ENCODE peak calls at places on chromosomes 16 and 17, in eight cellular contexts. One of them, this sample, is unnamed.

GRCh38 chr17:56898874-56899273 is 15.0 kb downstream of the TRIM25 start:
- DNase-seq in foreskin melanocyte: no peak
- DNase-seq in AML-193: no peak
- DNase-seq in HTR-8/SVneo: no peak
- DNase-seq in ascending aorta: peak
- DNase-seq in stimulated activated naive CD8-positive, alpha-beta T cell treated with anti-CD3 and anti-CD28 coated beads, Interleukin-15, Interleukin-2, amounts not matched to agents 100 U/mL and 50 U/mL, for 24 hours: no peak
- DNase-seq in GM23248: no peak
- DNase-seq in SK-N-DZ: no peak
- DNase-seq in this sample: no peak

GRCh38 chr16:28898266-28898665 is 20.0 kb downstream of the ATP2A1 start:
- DNase-seq in ascending aorta: no peak
- DNase-seq in HTR-8/SVneo: no peak
- DNase-seq in AML-193: no peak
- DNase-seq in foreskin melanocyte: no peak
- DNase-seq in stimulated activated naive CD8-positive, alpha-beta T cell treated with anti-CD3 and anti-CD28 coated beads, Interleukin-15, Interleukin-2, amounts not matched to agents 100 U/mL and 50 U/mL, for 24 hours: no peak
- DNase-seq in GM23248: no peak
- DNase-seq in SK-N-DZ: no peak
- DNase-seq in this sample: no peak

GRCh38 chr17:57930239-57930638 is 25.0 kb downstream of the CUEDC1 start:
- DNase-seq in HTR-8/SVneo: no peak
- DNase-seq in foreskin melanocyte: no peak
- DNase-seq in SK-N-DZ: no peak
- DNase-seq in GM23248: no peak
- DNase-seq in AML-193: no peak
- DNase-seq in stimulated activated naive CD8-positive, alpha-beta T cell treated with anti-CD3 and anti-CD28 coated beads, Interleukin-15, Interleukin-2, amounts not matched to agents 100 U/mL and 50 U/mL, for 24 hours: no peak
- DNase-seq in ascending aorta: no peak
- DNase-seq in this sample: no peak

GRCh38 chr17:64020068-64020766 is at the start of gene ICAM2:
- DNase-seq in SK-N-DZ: no peak
- DNase-seq in stimulated activated naive CD8-positive, alpha-beta T cell treated with anti-CD3 and anti-CD28 coated beads, Interleukin-15, Interleukin-2, amounts not matched to agents 100 U/mL and 50 U/mL, for 24 hours: peak
- DNase-seq in foreskin melanocyte: no peak
- DNase-seq in ascending aorta: peak
- DNase-seq in AML-193: peak
- DNase-seq in HTR-8/SVneo: no peak
- DNase-seq in GM23248: no peak
- DNase-seq in this sample: no peak

GRCh38 chr17:27481327-27481726 is 25.1 kb downstream of the KSR1 start:
- DNase-seq in GM23248: no peak
- DNase-seq in ascending aorta: no peak
- DNase-seq in foreskin melanocyte: no peak
- DNase-seq in HTR-8/SVneo: no peak
- DNase-seq in stimulated activated naive CD8-positive, alpha-beta T cell treated with anti-CD3 and anti-CD28 coated beads, Interleukin-15, Interleukin-2, amounts not matched to agents 100 U/mL and 50 U/mL, for 24 hours: peak
- DNase-seq in SK-N-DZ: no peak
- DNase-seq in AML-193: no peak
- DNase-seq in this sample: no peak

GRCh38 chr16:85998868-85999729 is 100.1 kb downstream of the IRF8 start:
- DNase-seq in AML-193: no peak
- DNase-seq in stimulated activated naive CD8-positive, alpha-beta T cell treated with anti-CD3 and anti-CD28 coated beads, Interleukin-15, Interleukin-2, amounts not matched to agents 100 U/mL and 50 U/mL, for 24 hours: peak
- DNase-seq in foreskin melanocyte: no peak
- DNase-seq in HTR-8/SVneo: no peak
- DNase-seq in SK-N-DZ: no peak
- DNase-seq in ascending aorta: peak
- DNase-seq in GM23248: no peak
- DNase-seq in this sample: no peak

GRCh38 chr17:80063815-80064585 is 27.6 kb downstream of the CCDC40 start:
- DNase-seq in SK-N-DZ: no peak
- DNase-seq in AML-193: no peak
- DNase-seq in foreskin melanocyte: no peak
- DNase-seq in GM23248: peak
- DNase-seq in ascending aorta: peak
- DNase-seq in stimulated activated naive CD8-positive, alpha-beta T cell treated with anti-CD3 and anti-CD28 coated beads, Interleukin-15, Interleukin-2, amounts not matched to agents 100 U/mL and 50 U/mL, for 24 hours: no peak
- DNase-seq in HTR-8/SVneo: peak
- DNase-seq in this sample: peak

GRCh38 chr17:31391496-31391949 is at the start of gene RAB11FIP4:
- DNase-seq in GM23248: peak
- DNase-seq in ascending aorta: no peak
- DNase-seq in AML-193: no peak
- DNase-seq in HTR-8/SVneo: peak
- DNase-seq in foreskin melanocyte: no peak
- DNase-seq in stimulated activated naive CD8-positive, alpha-beta T cell treated with anti-CD3 and anti-CD28 coated beads, Interleukin-15, Interleukin-2, amounts not matched to agents 100 U/mL and 50 U/mL, for 24 hours: no peak
- DNase-seq in SK-N-DZ: no peak
- DNase-seq in this sample: no peak

GRCh38 chr16:51500306-51500705 is 349.2 kb upstream of the SALL1 start:
- DNase-seq in AML-193: no peak
- DNase-seq in foreskin melanocyte: no peak
- DNase-seq in stimulated activated naive CD8-positive, alpha-beta T cell treated with anti-CD3 and anti-CD28 coated beads, Interleukin-15, Interleukin-2, amounts not matched to agents 100 U/mL and 50 U/mL, for 24 hours: no peak
- DNase-seq in GM23248: peak
- DNase-seq in SK-N-DZ: no peak
- DNase-seq in HTR-8/SVneo: no peak
- DNase-seq in ascending aorta: no peak
- DNase-seq in this sample: no peak

GRCh38 chr16:50961944-50962343 is 189.1 kb downstream of the SALL1 start:
- DNase-seq in HTR-8/SVneo: no peak
- DNase-seq in SK-N-DZ: no peak
- DNase-seq in stimulated activated naive CD8-positive, alpha-beta T cell treated with anti-CD3 and anti-CD28 coated beads, Interleukin-15, Interleukin-2, amounts not matched to agents 100 U/mL and 50 U/mL, for 24 hours: no peak
- DNase-seq in foreskin melanocyte: no peak
- DNase-seq in GM23248: no peak
- DNase-seq in AML-193: no peak
- DNase-seq in ascending aorta: no peak
- DNase-seq in this sample: no peak

GRCh38 chr16:68590201-68590994 is 51.3 kb downstream of the ZFP90 start:
- DNase-seq in ascending aorta: no peak
- DNase-seq in GM23248: peak
- DNase-seq in HTR-8/SVneo: peak
- DNase-seq in foreskin melanocyte: peak
- DNase-seq in AML-193: no peak
- DNase-seq in SK-N-DZ: peak
- DNase-seq in stimulated activated naive CD8-positive, alpha-beta T cell treated with anti-CD3 and anti-CD28 coated beads, Interleukin-15, Interleukin-2, amounts not matched to agents 100 U/mL and 50 U/mL, for 24 hours: peak
- DNase-seq in this sample: peak

GRCh38 chr16:78704421-78704820 is 605.0 kb downstream of the WWOX start:
- DNase-seq in AML-193: no peak
- DNase-seq in ascending aorta: no peak
- DNase-seq in stimulated activated naive CD8-positive, alpha-beta T cell treated with anti-CD3 and anti-CD28 coated beads, Interleukin-15, Interleukin-2, amounts not matched to agents 100 U/mL and 50 U/mL, for 24 hours: no peak
- DNase-seq in SK-N-DZ: no peak
- DNase-seq in foreskin melanocyte: no peak
- DNase-seq in HTR-8/SVneo: no peak
- DNase-seq in GM23248: no peak
- DNase-seq in this sample: no peak

GRCh38 chr17:43983515-43984411 is 20.7 kb upstream of the NAGS start:
- DNase-seq in SK-N-DZ: peak
- DNase-seq in ascending aorta: no peak
- DNase-seq in foreskin melanocyte: no peak
- DNase-seq in GM23248: peak
- DNase-seq in AML-193: no peak
- DNase-seq in HTR-8/SVneo: no peak
- DNase-seq in stimulated activated naive CD8-positive, alpha-beta T cell treated with anti-CD3 and anti-CD28 coated beads, Interleukin-15, Interleukin-2, amounts not matched to agents 100 U/mL and 50 U/mL, for 24 hours: peak
- DNase-seq in this sample: no peak

GRCh38 chr16:51271156-51271555 is 120.1 kb upstream of the SALL1 start:
- DNase-seq in SK-N-DZ: no peak
- DNase-seq in AML-193: no peak
- DNase-seq in ascending aorta: no peak
- DNase-seq in GM23248: no peak
- DNase-seq in stimulated activated naive CD8-positive, alpha-beta T cell treated with anti-CD3 and anti-CD28 coated beads, Interleukin-15, Interleukin-2, amounts not matched to agents 100 U/mL and 50 U/mL, for 24 hours: no peak
- DNase-seq in HTR-8/SVneo: no peak
- DNase-seq in foreskin melanocyte: no peak
- DNase-seq in this sample: no peak

GRCh38 chr17:59361386-59361785 is 29.9 kb downstream of the YPEL2 start:
- DNase-seq in foreskin melanocyte: no peak
- DNase-seq in ascending aorta: no peak
- DNase-seq in GM23248: peak
- DNase-seq in HTR-8/SVneo: peak
- DNase-seq in SK-N-DZ: no peak
- DNase-seq in stimulated activated naive CD8-positive, alpha-beta T cell treated with anti-CD3 and anti-CD28 coated beads, Interleukin-15, Interleukin-2, amounts not matched to agents 100 U/mL and 50 U/mL, for 24 hours: no peak
- DNase-seq in AML-193: no peak
- DNase-seq in this sample: peak

GRCh38 chr17:82876149-82876548 is 36.3 kb upstream of the ZNF750 start:
- DNase-seq in GM23248: peak
- DNase-seq in HTR-8/SVneo: no peak
- DNase-seq in ascending aorta: no peak
- DNase-seq in stimulated activated naive CD8-positive, alpha-beta T cell treated with anti-CD3 and anti-CD28 coated beads, Interleukin-15, Interleukin-2, amounts not matched to agents 100 U/mL and 50 U/mL, for 24 hours: no peak
- DNase-seq in SK-N-DZ: no peak
- DNase-seq in foreskin melanocyte: no peak
- DNase-seq in AML-193: no peak
- DNase-seq in this sample: no peak

GRCh38 chr16:23608194-23608593 is 12.1 kb upstream of the NDUFAB1 start:
- DNase-seq in stimulated activated naive CD8-positive, alpha-beta T cell treated with anti-CD3 and anti-CD28 coated beads, Interleukin-15, Interleukin-2, amounts not matched to agents 100 U/mL and 50 U/mL, for 24 hours: no peak
- DNase-seq in GM23248: peak
- DNase-seq in HTR-8/SVneo: no peak
- DNase-seq in ascending aorta: no peak
- DNase-seq in SK-N-DZ: no peak
- DNase-seq in AML-193: no peak
- DNase-seq in foreskin melanocyte: no peak
- DNase-seq in this sample: peak

GRCh38 chr17:33637534-33637933 is 344.4 kb upstream of the ASIC2 start:
- DNase-seq in HTR-8/SVneo: no peak
- DNase-seq in GM23248: no peak
- DNase-seq in SK-N-DZ: no peak
- DNase-seq in AML-193: no peak
- DNase-seq in ascending aorta: no peak
- DNase-seq in stimulated activated naive CD8-positive, alpha-beta T cell treated with anti-CD3 and anti-CD28 coated beads, Interleukin-15, Interleukin-2, amounts not matched to agents 100 U/mL and 50 U/mL, for 24 hours: no peak
- DNase-seq in foreskin melanocyte: no peak
- DNase-seq in this sample: no peak

GRCh38 chr17:6393368-6393952 is 41.5 kb downstream of the AIPL1 start:
- DNase-seq in ascending aorta: no peak
- DNase-seq in HTR-8/SVneo: no peak
- DNase-seq in GM23248: no peak
- DNase-seq in foreskin melanocyte: no peak
- DNase-seq in stimulated activated naive CD8-positive, alpha-beta T cell treated with anti-CD3 and anti-CD28 coated beads, Interleukin-15, Interleukin-2, amounts not matched to agents 100 U/mL and 50 U/mL, for 24 hours: no peak
- DNase-seq in AML-193: no peak
- DNase-seq in SK-N-DZ: no peak
- DNase-seq in this sample: no peak

GRCh38 chr17:79713391-79713790 is 17.4 kb upstream of the ENPP7 start:
- DNase-seq in foreskin melanocyte: no peak
- DNase-seq in AML-193: no peak
- DNase-seq in ascending aorta: no peak
- DNase-seq in GM23248: no peak
- DNase-seq in stimulated activated naive CD8-positive, alpha-beta T cell treated with anti-CD3 and anti-CD28 coated beads, Interleukin-15, Interleukin-2, amounts not matched to agents 100 U/mL and 50 U/mL, for 24 hours: no peak
- DNase-seq in HTR-8/SVneo: no peak
- DNase-seq in SK-N-DZ: no peak
- DNase-seq in this sample: no peak

GRCh38 chr16:70320121-70320520 is 21.1 kb downstream of the DDX19B start:
- DNase-seq in foreskin melanocyte: no peak
- DNase-seq in ascending aorta: no peak
- DNase-seq in SK-N-DZ: no peak
- DNase-seq in GM23248: no peak
- DNase-seq in stimulated activated naive CD8-positive, alpha-beta T cell treated with anti-CD3 and anti-CD28 coated beads, Interleukin-15, Interleukin-2, amounts not matched to agents 100 U/mL and 50 U/mL, for 24 hours: no peak
- DNase-seq in HTR-8/SVneo: no peak
- DNase-seq in AML-193: no peak
- DNase-seq in this sample: no peak

This sample was measured in T1000.